ENCODE peak calls at places on chromosomes 4 and X, in nine cellular contexts. C is mammary epithelial cell, L is fibroblast of lung, S is hippocampal formation, I is left ventricle myocardium inferior, N is heart right ventricle, V is A172, X is SW 1271, Y is osteoblast. K is an unnamed sample.

GRCh38 chrX:102959471-102959870 is 22.4 kb downstream of the RAB40AL start:
- DNase-seq in V (peak), L (peak), X (no peak), Y (peak), C (peak), N (no peak), I (no peak), S (no peak), K (no peak)

GRCh38 chr4:184369871-184370270 is 104.5 kb downstream of the IRF2 start:
- DNase-seq in L (peak), S (no peak), V (no peak), I (no peak), X (no peak), C (no peak), Y (no peak), N (no peak), K (no peak)

GRCh38 chr4:87633239-87633638 is 16.8 kb upstream of the DMP1 start:
- DNase-seq in V (peak), N (peak), X (no peak), S (no peak), C (no peak), I (no peak), L (peak), Y (no peak), K (no peak)

GRCh38 chr4:8015512-8015911 is 75.9 kb upstream of the AFAP1 start:
- DNase-seq in S (peak), Y (peak), V (no peak), C (no peak), L (no peak), X (no peak), N (no peak), I (no peak), K (no peak)

GRCh38 chr4:122003335-122003734 is 51.5 kb upstream of the TRPC3 start:
- DNase-seq in C (no peak), N (no peak), S (no peak), V (peak), L (no peak), I (no peak), X (no peak), Y (no peak), K (peak)

GRCh38 chrX:18889982-18890381 is 93.9 kb downstream of the PHKA2 start:
- DNase-seq in I (no peak), S (no peak), C (no peak), N (no peak), L (no peak), X (no peak), V (no peak), Y (no peak), K (no peak)

GRCh38 chr4:20219526-20219925 is 32.2 kb upstream of the SLIT2 start:
- DNase-seq in V (no peak), X (no peak), I (no peak), N (no peak), S (no peak), C (no peak), L (no peak), Y (no peak), K (no peak)

GRCh38 chr4:19711871-19712270 is 539.8 kb upstream of the SLIT2 start:
- DNase-seq in S (no peak), C (peak), Y (no peak), X (peak), I (no peak), V (peak), L (peak), N (no peak), K (no peak)

GRCh38 chr4:153641532-153641931 is 42.5 kb upstream of the TLR2 start:
- DNase-seq in N (no peak), S (no peak), I (no peak), L (no peak), V (no peak), C (no peak), Y (no peak), X (no peak), K (no peak)

GRCh38 chr4:140719022-140719421 is 37.2 kb downstream of the TBC1D9 start:
- DNase-seq in V (no peak), X (no peak), C (peak), L (peak), N (no peak), S (no peak), I (no peak), Y (peak), K (no peak)